ENCODE peak calls at places on chromosomes 11 and 22, in five cellular contexts. One of them, this sample, is unnamed.
A peak's percentile ranks its signal among the peaks of the same experiment; 100 is the strongest.

GRCh38 chr11:59756845-59757244 is 1.7 kb downstream of the STX3 start:
- DNase-seq in H1: no peak
- DNase-seq in IMR-90: peak; percentile 15
- DNase-seq in neuronal stem cell: no peak
- DNase-seq in H9: peak; percentile 38
- DNase-seq in this sample: peak; percentile 37

GRCh38 chr11:130076774-130077481 is 7.2 kb downstream of the APLP2 start:
- DNase-seq in neuronal stem cell: no peak
- DNase-seq in IMR-90: no peak
- DNase-seq in H9: no peak
- DNase-seq in H1: no peak
- DNase-seq in this sample: no peak

GRCh38 chr22:28072066-28072465 is 153.0 kb upstream of the PITPNB start:
- DNase-seq in H1: no peak
- DNase-seq in neuronal stem cell: no peak
- DNase-seq in H9: no peak
- DNase-seq in IMR-90: peak; percentile 44
- DNase-seq in this sample: no peak

GRCh38 chr11:113394919-113395318 is 7.3 kb downstream of the ANKK1 start:
- DNase-seq in IMR-90: no peak
- DNase-seq in H9: no peak
- DNase-seq in H1: no peak
- DNase-seq in neuronal stem cell: no peak
- DNase-seq in this sample: no peak

GRCh38 chr22:45867906-45868555 is 108.9 kb downstream of the WNT7B start:
- DNase-seq in H1: peak; percentile 50
- DNase-seq in H9: peak; percentile 35
- DNase-seq in IMR-90: no peak
- DNase-seq in neuronal stem cell: no peak
- DNase-seq in this sample: no peak

GRCh38 chr22:30169002-30169401 is 77.6 kb downstream of the LIF start:
- DNase-seq in H1: no peak
- DNase-seq in neuronal stem cell: no peak
- DNase-seq in H9: no peak
- DNase-seq in IMR-90: no peak
- DNase-seq in this sample: no peak

GRCh38 chr22:37262346-37262745 is 18.3 kb upstream of the RAC2 start:
- DNase-seq in H9: peak; percentile 15
- DNase-seq in neuronal stem cell: no peak
- DNase-seq in H1: no peak
- DNase-seq in IMR-90: no peak
- DNase-seq in this sample: no peak

GRCh38 chr11:2779499-2779980 is 79.7 kb upstream of the KCNQ1OT1 start:
- DNase-seq in IMR-90: no peak
- DNase-seq in H9: no peak
- DNase-seq in neuronal stem cell: no peak
- DNase-seq in H1: peak; percentile 42
- DNase-seq in this sample: no peak

GRCh38 chr22:46522743-46523300 is 14.6 kb downstream of the CELSR1 start:
- DNase-seq in neuronal stem cell: no peak
- DNase-seq in H1: no peak
- DNase-seq in IMR-90: no peak
- DNase-seq in H9: no peak
- DNase-seq in this sample: no peak

GRCh38 chr22:27734066-27734465 is 67.5 kb downstream of the MN1 start:
- DNase-seq in IMR-90: no peak
- DNase-seq in neuronal stem cell: no peak
- DNase-seq in H1: no peak
- DNase-seq in H9: no peak
- DNase-seq in this sample: no peak

GRCh38 chr11:39641749-39642148 is 1817.7 kb downstream of the LRRC4C start:
- DNase-seq in H9: no peak
- DNase-seq in neuronal stem cell: no peak
- DNase-seq in H1: no peak
- DNase-seq in IMR-90: no peak
- DNase-seq in this sample: peak; percentile 22

GRCh38 chr11:2805388-2806057 is 80.1 kb downstream of the CDKN1C start:
- DNase-seq in neuronal stem cell: no peak
- DNase-seq in H9: peak; percentile 24
- DNase-seq in IMR-90: no peak
- DNase-seq in H1: no peak
- DNase-seq in this sample: no peak

GRCh38 chr11:94184861-94185260 is 56.2 kb downstream of the PANX1 start:
- DNase-seq in IMR-90: no peak
- DNase-seq in H9: no peak
- DNase-seq in H1: no peak
- DNase-seq in neuronal stem cell: no peak
- DNase-seq in this sample: no peak

GRCh38 chr11:122850076-122850631 is 11.9 kb downstream of the CRTAM start:
- DNase-seq in IMR-90: peak; percentile 57
- DNase-seq in H1: no peak
- DNase-seq in H9: peak; percentile 34
- DNase-seq in neuronal stem cell: no peak
- DNase-seq in this sample: peak; percentile 68

GRCh38 chr11:107683807-107684206 is 28.0 kb downstream of the SLN start:
- DNase-seq in IMR-90: no peak
- DNase-seq in H9: peak; percentile 38
- DNase-seq in H1: no peak
- DNase-seq in neuronal stem cell: no peak
- DNase-seq in this sample: no peak

GRCh38 chr11:110921742-110922200 is 209.5 kb upstream of the ARHGAP20 start:
- DNase-seq in neuronal stem cell: no peak
- DNase-seq in IMR-90: peak; percentile 50
- DNase-seq in H9: peak; percentile 44
- DNase-seq in H1: no peak
- DNase-seq in this sample: no peak

GRCh38 chr11:431921-432320 is 9.9 kb downstream of the ANO9 start:
- DNase-seq in neuronal stem cell: no peak
- DNase-seq in IMR-90: no peak
- DNase-seq in H1: no peak
- DNase-seq in H9: no peak
- DNase-seq in this sample: no peak

GRCh38 chr11:17519486-17519885 is 24.7 kb downstream of the USH1C start:
- DNase-seq in neuronal stem cell: no peak
- DNase-seq in H1: no peak
- DNase-seq in IMR-90: no peak
- DNase-seq in H9: no peak
- DNase-seq in this sample: no peak

GRCh38 chr11:106397787-106398355 is 320.4 kb downstream of the AASDHPPT start:
- DNase-seq in H1: no peak
- DNase-seq in neuronal stem cell: no peak
- DNase-seq in IMR-90: no peak
- DNase-seq in H9: no peak
- DNase-seq in this sample: no peak
- H3K14ac ChIP-seq in H1: no peak overlapping the region
- H3K14ac ChIP-seq in neuronal stem cell: no peak overlapping the region
- H3K14ac ChIP-seq in IMR-90: peak overlapping the region; percentile 26
- H3K14ac ChIP-seq in H9: no peak overlapping the region
- H3K14ac ChIP-seq in this sample: no peak overlapping the region

GRCh38 chr22:19448739-19449421 is 1.4 kb upstream of the C22orf39 start:
- DNase-seq in H1: no peak
- DNase-seq in H9: no peak
- DNase-seq in IMR-90: no peak
- DNase-seq in neuronal stem cell: no peak
- DNase-seq in this sample: no peak

GRCh38 chr22:19449422-19449767 is 1.9 kb upstream of the C22orf39 start:
- DNase-seq in H9: no peak
- DNase-seq in H1: no peak
- DNase-seq in neuronal stem cell: no peak
- DNase-seq in IMR-90: no peak
- DNase-seq in this sample: no peak

GRCh38 chr22:19448076-19448607 is 631 bp upstream of the C22orf39 start:
- DNase-seq in H9: peak; percentile 47
- DNase-seq in IMR-90: peak; percentile 43
- DNase-seq in H1: no peak
- DNase-seq in neuronal stem cell: no peak
- DNase-seq in this sample: peak; percentile 76

GRCh38 chr22:19447388-19448075 is at the start of gene C22orf39:
- DNase-seq in H1: peak; percentile 92
- DNase-seq in H9: peak; percentile 97
- DNase-seq in IMR-90: peak; percentile 92
- DNase-seq in neuronal stem cell: peak; percentile 93
- DNase-seq in this sample: peak; percentile 95

GRCh38 chr22:19446603-19447387 is 716 bp downstream of the C22orf39 start:
- DNase-seq in H9: peak; percentile 71
- DNase-seq in IMR-90: no peak
- DNase-seq in H1: no peak
- DNase-seq in neuronal stem cell: peak; percentile 48
- DNase-seq in this sample: peak; percentile 22
- H3K14ac ChIP-seq in H9: peak overlapping the region; percentile 84
- H3K14ac ChIP-seq in IMR-90: peak overlapping the region; percentile 69
- H3K14ac ChIP-seq in H1: no peak overlapping the region
- H3K14ac ChIP-seq in neuronal stem cell: no peak overlapping the region
- H3K14ac ChIP-seq in this sample: peak overlapping the region; percentile 97

GRCh38 chr11:62439785-62440602 is 21.2 kb downstream of the SCGB1A1 start:
- DNase-seq in IMR-90: peak; percentile 77
- DNase-seq in H9: no peak
- DNase-seq in H1: no peak
- DNase-seq in neuronal stem cell: no peak
- DNase-seq in this sample: no peak
- H3K14ac ChIP-seq in IMR-90: peak overlapping the region; percentile 87
- H3K14ac ChIP-seq in H9: no peak overlapping the region
- H3K14ac ChIP-seq in H1: no peak overlapping the region
- H3K14ac ChIP-seq in neuronal stem cell: no peak overlapping the region
- H3K14ac ChIP-seq in this sample: peak overlapping the region; percentile 46

DNA sequence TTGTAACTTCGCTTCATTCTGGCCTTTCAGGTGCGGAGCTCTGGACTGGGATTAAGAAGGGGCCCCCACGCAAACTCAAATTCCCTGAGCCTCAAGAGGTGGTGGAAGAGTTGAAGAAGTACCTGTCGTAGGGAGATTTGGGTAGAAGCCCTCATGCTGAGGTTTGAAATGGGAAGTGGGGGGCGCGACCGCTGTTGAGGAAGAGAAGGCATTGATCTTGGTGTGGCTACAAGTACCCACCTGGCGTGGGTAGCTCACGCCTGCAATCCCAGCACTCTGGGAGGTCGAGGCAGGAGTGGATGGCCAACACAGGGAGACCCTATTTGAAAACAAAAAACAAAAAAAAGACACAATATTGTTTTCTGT is 779 bp downstream of the SELENOH start:
- DNase-seq in H9: no peak
- DNase-seq in neuronal stem cell: no peak
- DNase-seq in IMR-90: no peak
- DNase-seq in H1: no peak
- DNase-seq in this sample: no peak
- H3K14ac ChIP-seq in H9: peak overlapping the region; percentile 77
- H3K14ac ChIP-seq in neuronal stem cell: no peak overlapping the region
- H3K14ac ChIP-seq in IMR-90: peak overlapping the region; percentile 76
- H3K14ac ChIP-seq in H1: no peak overlapping the region
- H3K14ac ChIP-seq in this sample: no peak overlapping the region

GRCh38 chr11:96389604-96390402 is at the start of the genes CCDC82 and JRKL:
- DNase-seq in H1: peak; percentile 98
- DNase-seq in H9: peak; percentile 98
- DNase-seq in IMR-90: peak; percentile 92
- DNase-seq in neuronal stem cell: peak; percentile 96
- DNase-seq in this sample: peak; percentile 96
- H3K14ac ChIP-seq in H1: no peak within 1 kb of the TSS
- H3K14ac ChIP-seq in H9: peak within 1 kb of the TSS; percentile 90
- H3K14ac ChIP-seq in IMR-90: peak within 1 kb of the TSS; percentile 98
- H3K14ac ChIP-seq in neuronal stem cell: no peak within 1 kb of the TSS
- H3K14ac ChIP-seq in this sample: peak within 1 kb of the TSS; percentile 76

GRCh38 chr22:22396741-22397291 is 111.7 kb downstream of the ZNF280B start:
- DNase-seq in IMR-90: no peak
- DNase-seq in neuronal stem cell: no peak
- DNase-seq in H9: no peak
- DNase-seq in H1: no peak
- DNase-seq in this sample: no peak
- H3K14ac ChIP-seq in IMR-90: no peak overlapping the region
- H3K14ac ChIP-seq in neuronal stem cell: peak overlapping the region; percentile 25
- H3K14ac ChIP-seq in H9: no peak overlapping the region
- H3K14ac ChIP-seq in H1: no peak overlapping the region
- H3K14ac ChIP-seq in this sample: no peak overlapping the region

DNA sequence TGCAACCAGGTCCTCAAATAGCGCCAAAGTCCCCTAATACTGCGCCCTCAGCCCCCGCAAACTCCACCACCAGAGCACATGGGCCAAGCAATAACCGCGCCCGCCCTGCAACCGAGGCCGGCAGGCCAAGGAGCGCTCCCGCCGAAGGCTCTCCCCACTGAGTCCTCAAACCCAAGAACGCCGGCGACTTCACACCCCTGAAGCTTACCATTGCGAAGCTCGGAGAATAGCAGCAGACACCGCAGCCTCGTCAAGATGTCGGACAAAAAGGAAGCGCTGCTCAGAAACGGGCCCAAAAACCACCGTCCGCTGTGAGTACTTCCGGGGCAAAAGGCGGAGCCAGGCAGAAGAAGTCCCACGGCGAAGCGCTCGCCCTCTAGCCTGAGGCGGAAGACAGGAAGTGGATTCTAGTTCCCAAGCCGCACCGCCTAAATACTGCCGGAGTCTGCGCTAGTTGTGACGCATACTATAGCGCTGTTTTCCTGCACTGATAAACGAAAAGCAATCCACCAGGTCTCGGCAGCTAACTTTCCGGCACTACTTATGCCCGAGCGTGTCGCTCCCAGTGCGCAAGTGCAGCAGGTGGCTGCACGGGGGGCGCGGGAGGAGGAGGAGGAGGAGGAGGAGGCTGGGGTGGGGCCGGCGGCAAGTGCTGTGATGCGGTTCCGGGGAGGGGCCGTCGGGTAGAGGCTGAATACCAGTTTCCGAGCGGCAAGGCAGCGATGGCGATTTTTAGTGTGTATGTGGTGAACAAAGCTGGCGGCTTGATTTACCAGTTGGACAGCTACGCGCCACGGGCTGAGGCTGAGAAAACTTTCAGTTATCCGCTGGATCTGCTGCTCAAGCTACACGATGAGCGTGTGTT is at the start of the genes RPS25 and TRAPPC4:
- DNase-seq in IMR-90: peak; percentile 95
- DNase-seq in H9: peak; percentile 97
- DNase-seq in neuronal stem cell: peak; percentile 90
- DNase-seq in H1: peak; percentile 90
- DNase-seq in this sample: peak; percentile 97
- H3K14ac ChIP-seq in IMR-90: peak within 1 kb of the TSS; percentile 100
- H3K14ac ChIP-seq in H9: peak within 1 kb of the TSS; percentile 92
- H3K14ac ChIP-seq in neuronal stem cell: peak within 1 kb of the TSS; percentile 97
- H3K14ac ChIP-seq in H1: no peak within 1 kb of the TSS
- H3K14ac ChIP-seq in this sample: no peak within 1 kb of the TSS

GRCh38 chr22:18078329-18079041 is 695 bp downstream of the PEX26 start:
- DNase-seq in H1: peak; percentile 62
- DNase-seq in IMR-90: peak; percentile 19
- DNase-seq in neuronal stem cell: no peak
- DNase-seq in H9: peak; percentile 38
- DNase-seq in this sample: peak; percentile 49
- H3K14ac ChIP-seq in H1: no peak overlapping the region
- H3K14ac ChIP-seq in IMR-90: peak overlapping the region; percentile 88
- H3K14ac ChIP-seq in neuronal stem cell: no peak overlapping the region
- H3K14ac ChIP-seq in H9: peak overlapping the region; percentile 28
- H3K14ac ChIP-seq in this sample: no peak overlapping the region

GRCh38 chr22:36053242-36054147 is 24.9 kb upstream of the RBFOX2 start:
- DNase-seq in IMR-90: no peak
- DNase-seq in H9: no peak
- DNase-seq in H1: no peak
- DNase-seq in neuronal stem cell: no peak
- DNase-seq in this sample: no peak
- H3K14ac ChIP-seq in IMR-90: peak overlapping the region; percentile 24
- H3K14ac ChIP-seq in H9: no peak overlapping the region
- H3K14ac ChIP-seq in H1: no peak overlapping the region
- H3K14ac ChIP-seq in neuronal stem cell: no peak overlapping the region
- H3K14ac ChIP-seq in this sample: no peak overlapping the region